ENCODE peak calls at places on chromosomes 2 and 18, in ten cellular contexts. Z is activated B cell treated with CpG ODN at 0.5 μM for 24 hours; T is Right ventricle myocardium inferior; X is activated naive CD8-positive, alpha-beta T cell treated with anti-CD3 and anti-CD28 coated beads, Interleukin-2, amount 10 ng/mL, durations not matched to agents 7 days and 5 days; I is stimulated activated naive CD8-positive, alpha-beta T cell treated with anti-CD3 and anti-CD28 coated beads, Interleukin-15, Interleukin-2, amounts not matched to agents 100 U/mL and 50 U/mL, for 24 hours; J is central memory CD8-positive, alpha-beta T cell; P is left cardiac atrium; D is gastroesophageal sphincter; B is activated CD8-positive, alpha-beta T cell treated with anti-CD3 and anti-CD28 coated beads for 36 hours; N is heart left ventricle. K is an unnamed sample.

GRCh38 chr2:47056875-47057731 is 98.0 kb downstream of the STPG4 start:
- ATAC-seq in Z (peak), T (peak), X (peak), I (peak), J (no peak), P (peak), D (peak), B (peak), N (peak), K (peak)

GRCh38 chr2:120237491-120237902 is 14.3 kb upstream of the TMEM185B start:
- ATAC-seq in Z (no peak), T (no peak), X (no peak), I (no peak), J (no peak), P (peak), D (no peak), B (no peak), N (no peak), K (peak)

GRCh38 chr2:55019547-55020258 is 30.5 kb downstream of the RTN4 start:
- ATAC-seq in Z (peak), T (no peak), X (no peak), I (no peak), J (no peak), P (no peak), D (no peak), B (no peak), N (no peak), K (no peak)

GRCh38 chr2:101893676-101894381 is 97.9 kb upstream of the IL1R2 start:
- ATAC-seq in Z (no peak), T (no peak), X (no peak), I (no peak), J (no peak), P (no peak), D (peak), B (no peak), N (no peak), K (no peak)

GRCh38 chr18:28767781-28768211 is 590.9 kb upstream of the CDH2 start:
- ATAC-seq in Z (no peak), T (no peak), X (no peak), I (no peak), J (no peak), P (no peak), D (no peak), B (no peak), N (no peak), K (no peak)

GRCh38 chr18:76658627-76659026 is 163.6 kb upstream of the ZNF516 start:
- ATAC-seq in Z (no peak), T (no peak), X (peak), I (peak), J (no peak), P (no peak), D (no peak), B (peak), N (no peak), K (no peak)

GRCh38 chr2:72917875-72918660 is 749 bp downstream of the EMX1 start:
- ATAC-seq in Z (no peak), T (no peak), X (no peak), I (no peak), J (peak), P (no peak), D (peak), B (peak), N (no peak), K (no peak)

GRCh38 chr2:125512313-125512712 is 1143.6 kb upstream of the GYPC start:
- ATAC-seq in Z (no peak), T (no peak), X (no peak), I (no peak), J (no peak), P (no peak), D (no peak), B (no peak), N (no peak), K (no peak)

GRCh38 chr2:106667478-106668077 is 180.4 kb downstream of the CD8B2 start:
- ATAC-seq in Z (no peak), T (no peak), X (no peak), I (no peak), J (no peak), P (no peak), D (no peak), B (no peak), N (no peak), K (no peak)

GRCh38 chr2:19786408-19787058 is 115.2 kb downstream of the TTC32 start:
- ATAC-seq in Z (no peak), T (no peak), X (no peak), I (no peak), J (no peak), P (peak), D (peak), B (no peak), N (no peak), K (peak)

GRCh38 chr2:228401065-228401912 is 219.8 kb upstream of the SPHKAP start:
- ATAC-seq in Z (no peak), T (no peak), X (no peak), I (no peak), J (no peak), P (no peak), D (no peak), B (no peak), N (no peak), K (no peak)

GRCh38 chr2:28661589-28662001 is 90.0 kb upstream of the PPP1CB start:
- ATAC-seq in Z (no peak), T (peak), X (no peak), I (no peak), J (no peak), P (peak), D (peak), B (no peak), N (peak), K (peak)

GRCh38 chr2:54955674-54956391 is 94.4 kb downstream of the RTN4 start:
- ATAC-seq in Z (no peak), T (no peak), X (no peak), I (no peak), J (no peak), P (no peak), D (no peak), B (no peak), N (no peak), K (no peak)

GRCh38 chr2:187567126-187567525 is 12.9 kb upstream of the TFPI start:
- ATAC-seq in Z (no peak), T (no peak), X (no peak), I (no peak), J (no peak), P (no peak), D (no peak), B (no peak), N (no peak), K (no peak)

GRCh38 chr18:58412844-58413666 is 215.8 kb downstream of the ALPK2 start:
- ATAC-seq in Z (no peak), T (no peak), X (no peak), I (no peak), J (no peak), P (no peak), D (no peak), B (no peak), N (no peak), K (no peak)

GRCh38 chr2:138500592-138501426 is 761 bp upstream of the SPOPL start:
- ATAC-seq in Z (no peak), T (peak), X (no peak), I (no peak), J (peak), P (peak), D (peak), B (no peak), N (peak), K (no peak)

GRCh38 chr2:169034256-169034655 is 3.1 kb upstream of the ABCB11 start:
- ATAC-seq in Z (no peak), T (no peak), X (peak), I (no peak), J (peak), P (no peak), D (no peak), B (peak), N (no peak), K (no peak)

GRCh38 chr2:152473151-152473857 is 138.3 kb downstream of the FMNL2 start:
- ATAC-seq in Z (no peak), T (no peak), X (no peak), I (no peak), J (no peak), P (no peak), D (no peak), B (no peak), N (no peak), K (peak)

GRCh38 chr2:66560683-66561082 is 125.8 kb downstream of the MEIS1 start:
- ATAC-seq in Z (no peak), T (peak), X (no peak), I (no peak), J (no peak), P (peak), D (peak), B (no peak), N (no peak), K (no peak)

GRCh38 chr2:8644605-8645175 is 37.2 kb upstream of the ID2 start:
- ATAC-seq in Z (no peak), T (peak), X (peak), I (no peak), J (no peak), P (peak), D (no peak), B (peak), N (peak), K (peak)

GRCh38 chr2:119289642-119290041 is 66.0 kb downstream of the STEAP3 start:
- ATAC-seq in Z (no peak), T (no peak), X (no peak), I (no peak), J (no peak), P (no peak), D (no peak), B (no peak), N (no peak), K (no peak)

GRCh38 chr2:47015206-47015605 is 99.6 kb upstream of the MCFD2 start:
- ATAC-seq in Z (no peak), T (no peak), X (no peak), I (no peak), J (no peak), P (no peak), D (no peak), B (no peak), N (no peak), K (no peak)

GRCh38 chr2:166418853-166419615 is 43.3 kb upstream of the SCN9A start:
- ATAC-seq in Z (no peak), T (no peak), X (no peak), I (no peak), J (no peak), P (no peak), D (no peak), B (no peak), N (no peak), K (no peak)

GRCh38 chr2:68888038-68888704 is 17.0 kb upstream of the BMP10 start:
- ATAC-seq in Z (no peak), T (no peak), X (no peak), I (no peak), J (no peak), P (no peak), D (no peak), B (no peak), N (no peak), K (no peak)

GRCh38 chr2:8215159-8215863 is 466.5 kb upstream of the ID2 start:
- ATAC-seq in Z (no peak), T (no peak), X (no peak), I (peak), J (no peak), P (no peak), D (no peak), B (no peak), N (no peak), K (no peak)

GRCh38 chr2:86016581-86016980 is 89.1 kb downstream of the POLR1A start:
- ATAC-seq in Z (no peak), T (no peak), X (no peak), I (no peak), J (no peak), P (no peak), D (no peak), B (no peak), N (no peak), K (no peak)

GRCh38 chr18:54260376-54261072 is 8.8 kb upstream of the POLI start:
- ATAC-seq in Z (peak), T (peak), X (no peak), I (peak), J (no peak), P (peak), D (no peak), B (peak), N (no peak), K (peak)

GRCh38 chr2:100513650-100514049 is 43.4 kb downstream of the NMS start:
- ATAC-seq in Z (peak), T (no peak), X (no peak), I (no peak), J (no peak), P (no peak), D (no peak), B (no peak), N (no peak), K (no peak)

K was measured in esophagus mucosa.